ENCODE peak calls at places on chromosomes 12 and 14, in eight cellular contexts. N is endothelial cell; E is hepatic stellate cell; G is adipocyte; D is amygdala; P is GM03348; Y is T-helper 1 cell; C is stimulated activated CD4-positive, alpha-beta T cell treated with anti-CD3 and anti-CD28 coated beads, Interleukin-2, amount 100 ng/mL, for 24 hours. R is an unnamed sample.

GRCh38 chr14:36519431-36520321 is at the start of gene NKX2-1:
- DNase-seq in N (no peak), E (no peak), G (peak), D (no peak), P (no peak), Y (no peak), C (no peak), R (no peak)

GRCh38 chr12:66375560-66375959 is 73.3 kb downstream of the HELB start:
- DNase-seq in N (no peak), E (no peak), G (no peak), D (no peak), P (no peak), Y (no peak), C (no peak), R (no peak)

GRCh38 chr12:109724321-109724892 is 10.8 kb downstream of the FAM222A start:
- DNase-seq in N (no peak), E (no peak), G (no peak), D (no peak), P (no peak), Y (no peak), C (no peak), R (no peak)

GRCh38 chr12:19129121-19129485 is 430 bp upstream of the PLEKHA5 start:
- DNase-seq in N (no peak), E (no peak), G (no peak), D (no peak), P (peak), Y (no peak), C (no peak), R (no peak)

GRCh38 chr12:107732365-107732764 is 28.6 kb downstream of the PRDM4 start:
- DNase-seq in N (peak), E (no peak), G (no peak), D (no peak), P (no peak), Y (no peak), C (no peak), R (no peak)

GRCh38 chr14:104112609-104113571 is 25.5 kb upstream of the KIF26A start:
- DNase-seq in N (no peak), E (no peak), G (no peak), D (no peak), P (no peak), Y (no peak), C (no peak), R (no peak)

GRCh38 chr12:120584343-120585149 is 3.3 kb upstream of the POP5 start:
- DNase-seq in N (peak), E (peak), G (peak), D (peak), P (peak), Y (peak), C (peak), R (no peak)

GRCh38 chr12:92324849-92325500 is 179.3 kb upstream of the BTG1 start:
- DNase-seq in N (no peak), E (no peak), G (no peak), D (no peak), P (no peak), Y (no peak), C (no peak), R (no peak)

GRCh38 chr12:92928431-92928961 is 599 bp downstream of the EEA1 start:
- DNase-seq in N (no peak), E (peak), G (peak), D (peak), P (peak), Y (no peak), C (peak), R (peak)

GRCh38 chr12:203462-204260 is 10.3 kb downstream of the SLC6A12 start:
- DNase-seq in N (peak), E (no peak), G (peak), D (peak), P (peak), Y (no peak), C (no peak), R (no peak)

GRCh38 chr12:53805067-53805466 is 53.3 kb upstream of the CISTR start:
- DNase-seq in N (no peak), E (no peak), G (no peak), D (no peak), P (no peak), Y (no peak), C (no peak), R (no peak)

GRCh38 chr12:47802312-47802711 is 17.4 kb downstream of the HDAC7 start:
- DNase-seq in N (no peak), E (no peak), G (no peak), D (no peak), P (no peak), Y (no peak), C (no peak), R (no peak)

GRCh38 chr14:100651999-100652508 is 64.8 kb upstream of the BEGAIN start:
- DNase-seq in N (no peak), E (no peak), G (peak), D (no peak), P (no peak), Y (no peak), C (no peak), R (peak)

GRCh38 chr14:105858676-105859025 is 332.3 kb downstream of the TMEM121 start:
- DNase-seq in N (no peak), E (no peak), G (no peak), D (no peak), P (no peak), Y (no peak), C (no peak), R (no peak)

GRCh38 chr14:22044193-22044592 is 370.6 kb upstream of the OR4E1 start:
- DNase-seq in N (no peak), E (no peak), G (no peak), D (no peak), P (no peak), Y (no peak), C (no peak), R (no peak)

GRCh38 chr14:75452900-75453816 is 25.3 kb downstream of the JDP2 start:
- DNase-seq in N (peak), E (peak), G (peak), D (peak), P (peak), Y (no peak), C (no peak), R (peak)

GRCh38 chr12:102021540-102022246 is 40.1 kb downstream of the WASHC3 start:
- DNase-seq in N (no peak), E (no peak), G (no peak), D (no peak), P (no peak), Y (no peak), C (no peak), R (no peak)

GRCh38 chr12:75578546-75578945 is 67.1 kb upstream of the KRR1 start:
- DNase-seq in N (no peak), E (no peak), G (no peak), D (no peak), P (no peak), Y (no peak), C (no peak), R (no peak)

GRCh38 chr14:76480426-76480825 is 104.5 kb downstream of the ESRRB start:
- DNase-seq in N (no peak), E (no peak), G (no peak), D (no peak), P (no peak), Y (no peak), C (no peak), R (no peak)

GRCh38 chr14:101360045-101360931 is 201.0 kb upstream of the DIO3 start:
- DNase-seq in N (no peak), E (no peak), G (no peak), D (no peak), P (no peak), Y (no peak), C (no peak), R (no peak)

GRCh38 chr14:33110737-33111443 is 172.2 kb downstream of the NPAS3 start:
- DNase-seq in N (no peak), E (no peak), G (no peak), D (no peak), P (no peak), Y (no peak), C (no peak), R (no peak)

GRCh38 chr12:81224626-81225025 is 146.7 kb downstream of the ACSS3 start:
- DNase-seq in N (no peak), E (no peak), G (no peak), D (no peak), P (no peak), Y (no peak), C (no peak), R (no peak)

GRCh38 chr12:54383041-54383609 is 1.4 kb downstream of the ZNF385A start:
- DNase-seq in N (no peak), E (peak), G (peak), D (no peak), P (peak), Y (no peak), C (no peak), R (peak)

GRCh38 chr12:41683023-41683422 is 461.7 kb downstream of the GXYLT1 start:
- DNase-seq in N (no peak), E (no peak), G (no peak), D (no peak), P (no peak), Y (no peak), C (no peak), R (no peak)

GRCh38 chr12:52956987-52957386 is 8.1 kb downstream of the KRT18 start:
- DNase-seq in N (no peak), E (no peak), G (no peak), D (no peak), P (no peak), Y (no peak), C (no peak), R (no peak)

GRCh38 chr12:119911147-119911546 is 34.0 kb upstream of the CIT start:
- DNase-seq in N (no peak), E (no peak), G (peak), D (no peak), P (no peak), Y (no peak), C (no peak), R (no peak)

GRCh38 chr12:87270894-87271293 is 758.3 kb downstream of the C12orf50 start:
- DNase-seq in N (no peak), E (no peak), G (peak), D (no peak), P (no peak), Y (no peak), C (no peak), R (no peak)

GRCh38 chr12:67430708-67431335 is 161.7 kb downstream of the CAND1 start:
- DNase-seq in N (no peak), E (no peak), G (no peak), D (no peak), P (peak), Y (no peak), C (no peak), R (peak)

GRCh38 chr12:750356-751191 is 1.8 kb upstream of the WNK1 start:
- DNase-seq in N (no peak), E (no peak), G (peak), D (no peak), P (no peak), Y (no peak), C (no peak), R (no peak)

GRCh38 chr12:11746940-11747716 is 97.7 kb downstream of the ETV6 start:
- DNase-seq in N (no peak), E (no peak), G (no peak), D (no peak), P (no peak), Y (no peak), C (no peak), R (no peak)

GRCh38 chr12:13851828-13852227 is 129.6 kb downstream of the GRIN2B start:
- DNase-seq in N (no peak), E (no peak), G (no peak), D (no peak), P (no peak), Y (no peak), C (no peak), R (no peak)